ENCODE peak calls at places on chromosomes 3 and 15, in nine cellular contexts. One of them, this sample, is unnamed.
A peak's percentile ranks its signal among the peaks of the same experiment; 100 is the strongest.

GRCh38 chr15:83282859-83283812 is 1.3 kb downstream of the BNC1 start:
- DNase-seq in CD8-positive, alpha-beta T cell: no peak
- DNase-seq in IMR-90: no peak
- DNase-seq in ascending aorta: no peak
- DNase-seq in transverse colon: no peak
- DNase-seq in bronchial epithelial cell: no peak
- DNase-seq in sigmoid colon: no peak
- DNase-seq in dorsolateral prefrontal cortex: no peak
- DNase-seq in ovary: peak; percentile 12
- DNase-seq in this sample: peak; percentile 84

GRCh38 chr3:38563070-38563901 is 67.1 kb downstream of the EXOG start:
- DNase-seq in ascending aorta: no peak
- DNase-seq in transverse colon: no peak
- DNase-seq in CD8-positive, alpha-beta T cell: no peak
- DNase-seq in IMR-90: no peak
- DNase-seq in bronchial epithelial cell: no peak
- DNase-seq in sigmoid colon: peak; percentile 49
- DNase-seq in dorsolateral prefrontal cortex: peak; percentile 23
- DNase-seq in ovary: no peak
- DNase-seq in this sample: peak; percentile 33

GRCh38 chr3:171283248-171284222 is 176.7 kb downstream of the TNIK start:
- DNase-seq in ascending aorta: no peak
- DNase-seq in transverse colon: no peak
- DNase-seq in ovary: no peak
- DNase-seq in IMR-90: no peak
- DNase-seq in bronchial epithelial cell: no peak
- DNase-seq in CD8-positive, alpha-beta T cell: no peak
- DNase-seq in dorsolateral prefrontal cortex: peak; percentile 36
- DNase-seq in sigmoid colon: peak; percentile 74
- DNase-seq in this sample: no peak

GRCh38 chr3:152258448-152259302 is 10.1 kb upstream of the MBNL1 start:
- DNase-seq in ovary: peak; percentile 26
- DNase-seq in transverse colon: peak; percentile 49
- DNase-seq in dorsolateral prefrontal cortex: no peak
- DNase-seq in bronchial epithelial cell: peak; percentile 100
- DNase-seq in CD8-positive, alpha-beta T cell: peak; percentile 32
- DNase-seq in sigmoid colon: peak; percentile 85
- DNase-seq in ascending aorta: peak; percentile 69
- DNase-seq in IMR-90: peak; percentile 95
- DNase-seq in this sample: no peak

GRCh38 chr3:74067296-74067695 is 442.6 kb upstream of the PDZRN3 start:
- DNase-seq in IMR-90: peak; percentile 32
- DNase-seq in ascending aorta: no peak
- DNase-seq in sigmoid colon: no peak
- DNase-seq in CD8-positive, alpha-beta T cell: no peak
- DNase-seq in ovary: no peak
- DNase-seq in bronchial epithelial cell: peak; percentile 15
- DNase-seq in transverse colon: no peak
- DNase-seq in dorsolateral prefrontal cortex: no peak
- DNase-seq in this sample: no peak

GRCh38 chr15:79680721-79681120 is 216.1 kb downstream of the MTHFS start:
- DNase-seq in transverse colon: no peak
- DNase-seq in IMR-90: peak; percentile 88
- DNase-seq in dorsolateral prefrontal cortex: no peak
- DNase-seq in CD8-positive, alpha-beta T cell: no peak
- DNase-seq in ascending aorta: no peak
- DNase-seq in sigmoid colon: no peak
- DNase-seq in bronchial epithelial cell: peak; percentile 73
- DNase-seq in ovary: no peak
- DNase-seq in this sample: peak; percentile 62

GRCh38 chr15:42279234-42279723 is 6.0 kb upstream of the TMEM87A start:
- DNase-seq in dorsolateral prefrontal cortex: no peak
- DNase-seq in IMR-90: no peak
- DNase-seq in ascending aorta: no peak
- DNase-seq in ovary: no peak
- DNase-seq in sigmoid colon: no peak
- DNase-seq in bronchial epithelial cell: no peak
- DNase-seq in CD8-positive, alpha-beta T cell: no peak
- DNase-seq in transverse colon: no peak
- DNase-seq in this sample: no peak

GRCh38 chr3:132652640-132653270 is 6.9 kb downstream of the ACAD11 start:
- DNase-seq in ascending aorta: no peak
- DNase-seq in ovary: no peak
- DNase-seq in IMR-90: peak; percentile 33
- DNase-seq in CD8-positive, alpha-beta T cell: no peak
- DNase-seq in dorsolateral prefrontal cortex: no peak
- DNase-seq in transverse colon: no peak
- DNase-seq in sigmoid colon: no peak
- DNase-seq in bronchial epithelial cell: no peak
- DNase-seq in this sample: no peak

GRCh38 chr3:170387952-170388351 is 30.4 kb downstream of the SKIL start:
- DNase-seq in transverse colon: no peak
- DNase-seq in ascending aorta: no peak
- DNase-seq in sigmoid colon: no peak
- DNase-seq in ovary: no peak
- DNase-seq in IMR-90: peak; percentile 11
- DNase-seq in bronchial epithelial cell: no peak
- DNase-seq in dorsolateral prefrontal cortex: no peak
- DNase-seq in CD8-positive, alpha-beta T cell: no peak
- DNase-seq in this sample: no peak

GRCh38 chr3:14947105-14947885 is at the start of gene NR2C2:
- DNase-seq in ascending aorta: peak; percentile 65
- DNase-seq in transverse colon: peak; percentile 91
- DNase-seq in bronchial epithelial cell: peak; percentile 36
- DNase-seq in IMR-90: peak; percentile 68
- DNase-seq in sigmoid colon: peak; percentile 94
- DNase-seq in CD8-positive, alpha-beta T cell: peak; percentile 80
- DNase-seq in ovary: peak; percentile 91
- DNase-seq in dorsolateral prefrontal cortex: peak; percentile 83
- DNase-seq in this sample: peak; percentile 92
- H3K4me3 ChIP-seq in ascending aorta: peak within 1 kb of the TSS; percentile 85
- H3K4me3 ChIP-seq in transverse colon: peak within 1 kb of the TSS; percentile 81
- H3K4me3 ChIP-seq in bronchial epithelial cell: peak within 1 kb of the TSS; percentile 82
- H3K4me3 ChIP-seq in IMR-90: peak within 1 kb of the TSS; percentile 75
- H3K4me3 ChIP-seq in sigmoid colon: peak within 1 kb of the TSS; percentile 52
- H3K4me3 ChIP-seq in CD8-positive, alpha-beta T cell: peak within 1 kb of the TSS; percentile 99
- H3K4me3 ChIP-seq in ovary: peak within 1 kb of the TSS; percentile 82
- H3K4me3 ChIP-seq in dorsolateral prefrontal cortex: peak within 1 kb of the TSS; percentile 91
- H3K4me3 ChIP-seq in this sample: peak within 1 kb of the TSS; percentile 98

DNA sequence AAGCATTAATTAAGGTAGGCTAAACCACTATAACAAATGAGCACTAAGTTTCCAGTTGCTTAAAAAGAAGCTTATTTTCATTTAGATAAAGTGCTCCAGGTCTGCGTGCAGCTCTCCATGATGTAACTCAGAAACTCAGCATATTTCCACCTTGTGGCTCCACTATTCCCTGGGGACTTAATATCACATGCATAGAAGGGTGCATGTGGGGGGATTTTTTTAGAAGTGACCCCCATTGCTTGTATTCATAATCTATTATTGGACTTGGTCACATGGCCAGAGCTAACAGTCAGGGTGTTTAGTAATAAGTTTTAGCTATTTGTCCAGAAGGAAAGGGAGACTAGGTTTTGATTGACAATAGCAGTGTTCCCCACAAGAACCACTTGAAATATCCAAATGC is 86.8 kb downstream of the TMCO5A start:
- DNase-seq in bronchial epithelial cell: no peak
- DNase-seq in dorsolateral prefrontal cortex: no peak
- DNase-seq in IMR-90: no peak
- DNase-seq in sigmoid colon: no peak
- DNase-seq in ascending aorta: no peak
- DNase-seq in CD8-positive, alpha-beta T cell: no peak
- DNase-seq in ovary: no peak
- DNase-seq in transverse colon: no peak
- DNase-seq in this sample: no peak
- H3K4me3 ChIP-seq in bronchial epithelial cell: no peak overlapping the region
- H3K4me3 ChIP-seq in dorsolateral prefrontal cortex: no peak overlapping the region
- H3K4me3 ChIP-seq in IMR-90: no peak overlapping the region
- H3K4me3 ChIP-seq in sigmoid colon: no peak overlapping the region
- H3K4me3 ChIP-seq in ascending aorta: no peak overlapping the region
- H3K4me3 ChIP-seq in CD8-positive, alpha-beta T cell: no peak overlapping the region
- H3K4me3 ChIP-seq in ovary: no peak overlapping the region
- H3K4me3 ChIP-seq in transverse colon: no peak overlapping the region
- H3K4me3 ChIP-seq in this sample: no peak overlapping the region

DNA sequence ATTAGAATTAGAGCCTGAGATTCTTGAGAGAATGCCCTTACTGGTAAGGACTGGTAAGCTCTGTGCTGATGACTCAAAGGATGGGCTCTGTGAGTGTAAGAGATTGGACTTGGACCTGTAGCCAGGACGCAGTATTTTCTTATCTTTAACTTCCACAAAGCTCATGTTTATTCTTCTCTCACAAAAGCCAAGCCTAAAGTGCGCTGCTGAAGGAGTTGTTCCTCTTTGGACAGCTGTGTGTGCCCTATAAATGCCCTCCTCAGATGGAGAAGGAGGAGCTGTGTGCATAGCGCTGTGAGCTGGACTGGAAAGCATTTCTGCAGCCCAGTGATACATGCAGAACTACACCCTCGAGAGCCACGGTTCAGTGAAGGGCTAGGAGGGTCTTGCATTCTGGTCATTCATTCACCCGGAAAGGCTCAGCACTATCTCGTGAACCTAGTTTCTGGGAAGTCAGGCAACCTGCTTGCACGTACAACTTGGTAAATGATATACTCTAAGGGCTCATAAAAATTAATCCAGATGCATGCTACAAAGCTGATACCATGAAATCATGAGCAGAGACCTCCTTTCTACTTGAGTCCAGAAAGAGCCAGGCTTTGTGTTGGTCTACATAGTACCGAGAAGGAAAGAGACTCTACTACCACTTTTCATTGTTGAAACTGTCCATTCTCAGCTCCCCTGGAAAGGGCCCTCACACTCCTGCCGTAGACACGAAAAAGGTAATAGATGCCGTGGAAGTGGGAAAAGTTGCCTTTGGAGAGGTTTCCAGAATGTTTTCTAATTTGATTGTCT is 103.0 kb upstream of the TBL1XR1 start:
- DNase-seq in IMR-90: peak; percentile 68
- DNase-seq in bronchial epithelial cell: peak; percentile 59
- DNase-seq in ascending aorta: no peak
- DNase-seq in sigmoid colon: no peak
- DNase-seq in dorsolateral prefrontal cortex: no peak
- DNase-seq in transverse colon: peak; percentile 76
- DNase-seq in CD8-positive, alpha-beta T cell: no peak
- DNase-seq in ovary: no peak
- DNase-seq in this sample: no peak
- H3K4me3 ChIP-seq in IMR-90: no peak overlapping the region
- H3K4me3 ChIP-seq in bronchial epithelial cell: no peak overlapping the region
- H3K4me3 ChIP-seq in ascending aorta: no peak overlapping the region
- H3K4me3 ChIP-seq in sigmoid colon: no peak overlapping the region
- H3K4me3 ChIP-seq in dorsolateral prefrontal cortex: no peak overlapping the region
- H3K4me3 ChIP-seq in transverse colon: peak overlapping the region; percentile 34
- H3K4me3 ChIP-seq in CD8-positive, alpha-beta T cell: no peak overlapping the region
- H3K4me3 ChIP-seq in ovary: no peak overlapping the region
- H3K4me3 ChIP-seq in this sample: no peak overlapping the region

GRCh38 chr3:57161131-57161538 is 4.0 kb downstream of the IL17RD start:
- DNase-seq in IMR-90: peak; percentile 34
- DNase-seq in transverse colon: no peak
- DNase-seq in ascending aorta: no peak
- DNase-seq in ovary: no peak
- DNase-seq in sigmoid colon: no peak
- DNase-seq in dorsolateral prefrontal cortex: no peak
- DNase-seq in CD8-positive, alpha-beta T cell: no peak
- DNase-seq in bronchial epithelial cell: no peak
- DNase-seq in this sample: no peak
- H3K4me3 ChIP-seq in IMR-90: no peak overlapping the region
- H3K4me3 ChIP-seq in transverse colon: no peak overlapping the region
- H3K4me3 ChIP-seq in ascending aorta: no peak overlapping the region
- H3K4me3 ChIP-seq in ovary: no peak overlapping the region
- H3K4me3 ChIP-seq in sigmoid colon: no peak overlapping the region
- H3K4me3 ChIP-seq in dorsolateral prefrontal cortex: no peak overlapping the region
- H3K4me3 ChIP-seq in CD8-positive, alpha-beta T cell: no peak overlapping the region
- H3K4me3 ChIP-seq in bronchial epithelial cell: no peak overlapping the region
- H3K4me3 ChIP-seq in this sample: peak overlapping the region; percentile 64

GRCh38 chr3:128488636-128488994 is 4.4 kb downstream of the GATA2 start:
- DNase-seq in dorsolateral prefrontal cortex: no peak
- DNase-seq in bronchial epithelial cell: no peak
- DNase-seq in ovary: no peak
- DNase-seq in CD8-positive, alpha-beta T cell: no peak
- DNase-seq in transverse colon: no peak
- DNase-seq in IMR-90: no peak
- DNase-seq in ascending aorta: no peak
- DNase-seq in sigmoid colon: no peak
- DNase-seq in this sample: no peak

GRCh38 chr3:128488995-128489859 is 3.8 kb downstream of the GATA2 start:
- DNase-seq in CD8-positive, alpha-beta T cell: no peak
- DNase-seq in ovary: peak; percentile 57
- DNase-seq in ascending aorta: no peak
- DNase-seq in sigmoid colon: peak; percentile 67
- DNase-seq in IMR-90: no peak
- DNase-seq in bronchial epithelial cell: no peak
- DNase-seq in transverse colon: no peak
- DNase-seq in dorsolateral prefrontal cortex: peak; percentile 27
- DNase-seq in this sample: peak; percentile 79

GRCh38 chr3:128487538-128487812 is 5.5 kb downstream of the GATA2 start:
- DNase-seq in IMR-90: no peak
- DNase-seq in bronchial epithelial cell: no peak
- DNase-seq in ascending aorta: no peak
- DNase-seq in transverse colon: no peak
- DNase-seq in ovary: no peak
- DNase-seq in dorsolateral prefrontal cortex: no peak
- DNase-seq in sigmoid colon: no peak
- DNase-seq in CD8-positive, alpha-beta T cell: no peak
- DNase-seq in this sample: no peak

GRCh38 chr3:128486692-128487537 is 6.1 kb downstream of the GATA2 start:
- DNase-seq in IMR-90: peak; percentile 41
- DNase-seq in sigmoid colon: no peak
- DNase-seq in ascending aorta: no peak
- DNase-seq in transverse colon: no peak
- DNase-seq in CD8-positive, alpha-beta T cell: no peak
- DNase-seq in dorsolateral prefrontal cortex: no peak
- DNase-seq in ovary: no peak
- DNase-seq in bronchial epithelial cell: no peak
- DNase-seq in this sample: peak; percentile 83

DNA sequence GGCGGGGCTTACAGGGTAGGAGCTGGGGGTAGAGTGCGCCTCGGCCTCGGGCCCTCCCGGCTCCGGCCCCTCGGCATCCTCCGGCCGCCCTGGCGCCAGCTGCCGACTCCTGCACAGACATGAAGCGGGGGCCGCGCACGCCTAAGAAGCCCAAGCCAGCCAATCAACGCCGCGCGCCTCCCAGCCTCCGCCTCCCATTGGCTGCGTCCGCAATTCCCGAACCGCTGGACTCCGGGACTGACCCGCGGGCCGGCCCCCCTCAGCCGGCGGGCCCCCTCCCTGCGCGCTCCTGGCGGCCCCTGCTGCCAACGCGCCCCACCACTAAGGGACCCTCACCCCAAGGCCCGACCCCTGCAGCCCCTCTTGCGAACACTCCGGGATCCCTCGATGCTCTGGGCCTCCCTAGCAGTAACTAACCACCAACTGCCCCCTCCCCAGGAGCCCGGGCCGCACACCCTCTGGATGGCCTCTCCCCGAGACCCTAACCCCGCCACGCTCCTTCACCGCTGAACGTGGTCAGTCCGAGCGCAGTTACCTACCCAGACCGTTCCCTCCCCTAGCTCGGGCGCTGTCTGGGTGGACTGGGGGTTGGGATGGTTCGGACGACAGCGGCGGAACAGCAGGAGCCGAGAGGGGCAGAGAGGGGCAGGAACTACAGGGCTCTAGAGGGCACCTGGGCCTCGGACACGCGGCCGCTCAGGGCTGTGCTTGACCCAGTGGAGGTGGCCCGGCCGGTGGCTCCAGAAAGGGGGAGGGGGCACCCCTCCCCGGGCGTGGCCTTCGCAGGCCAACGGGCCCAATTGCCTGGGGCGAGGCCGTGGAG is 5.0 kb downstream of the GATA2 start:
- DNase-seq in ovary: peak; percentile 75
- DNase-seq in transverse colon: peak; percentile 60
- DNase-seq in ascending aorta: no peak
- DNase-seq in bronchial epithelial cell: peak; percentile 35
- DNase-seq in sigmoid colon: peak; percentile 86
- DNase-seq in IMR-90: peak; percentile 87
- DNase-seq in dorsolateral prefrontal cortex: peak; percentile 60
- DNase-seq in CD8-positive, alpha-beta T cell: no peak
- DNase-seq in this sample: peak; percentile 96
- H3K4me3 ChIP-seq in ovary: peak overlapping the region; percentile 58
- H3K4me3 ChIP-seq in transverse colon: peak overlapping the region; percentile 56
- H3K4me3 ChIP-seq in ascending aorta: peak overlapping the region; percentile 71
- H3K4me3 ChIP-seq in bronchial epithelial cell: no peak overlapping the region
- H3K4me3 ChIP-seq in sigmoid colon: peak overlapping the region; percentile 37
- H3K4me3 ChIP-seq in IMR-90: peak overlapping the region; percentile 89
- H3K4me3 ChIP-seq in dorsolateral prefrontal cortex: peak overlapping the region; percentile 57
- H3K4me3 ChIP-seq in CD8-positive, alpha-beta T cell: peak overlapping the region; percentile 50
- H3K4me3 ChIP-seq in this sample: no peak overlapping the region

This sample was measured in endodermal cell.